ENCODE peak calls at places on chromosomes 3 and 15, in six cellular contexts. One of them, this sample, is unnamed.

GRCh38 chr3:100682854-100683760 is 26.2 kb upstream of the TFG start:
- DNase-seq in neuronal stem cell: no peak
- DNase-seq in IMR-90: no peak
- DNase-seq in mesendoderm: no peak
- DNase-seq in H9: no peak
- DNase-seq in mesenchymal stem cell: no peak
- DNase-seq in this sample: no peak

GRCh38 chr3:141303481-141304223 is 64.7 kb upstream of the ZBTB38 start:
- DNase-seq in neuronal stem cell: peak; percentile 71
- DNase-seq in mesendoderm: peak; percentile 79
- DNase-seq in mesenchymal stem cell: peak; percentile 83
- DNase-seq in IMR-90: peak; percentile 86
- DNase-seq in H9: no peak
- DNase-seq in this sample: peak; percentile 68

GRCh38 chr15:65213241-65213640 is 2.0 kb upstream of the CILP start:
- DNase-seq in neuronal stem cell: no peak
- DNase-seq in mesendoderm: no peak
- DNase-seq in IMR-90: no peak
- DNase-seq in H9: no peak
- DNase-seq in mesenchymal stem cell: no peak
- DNase-seq in this sample: no peak

GRCh38 chr3:141877911-141878310 is 1.5 kb downstream of the ATP1B3 start:
- DNase-seq in H9: no peak
- DNase-seq in IMR-90: peak; percentile 59
- DNase-seq in mesenchymal stem cell: peak; percentile 52
- DNase-seq in neuronal stem cell: no peak
- DNase-seq in mesendoderm: peak; percentile 44
- DNase-seq in this sample: no peak

GRCh38 chr3:154953538-154953937 is 126.6 kb upstream of the MME start:
- DNase-seq in IMR-90: no peak
- DNase-seq in neuronal stem cell: no peak
- DNase-seq in H9: no peak
- DNase-seq in mesenchymal stem cell: no peak
- DNase-seq in mesendoderm: no peak
- DNase-seq in this sample: no peak

GRCh38 chr3:123314409-123315270 is 112.9 kb downstream of the SEC22A start:
- DNase-seq in neuronal stem cell: no peak
- DNase-seq in H9: peak; percentile 99
- DNase-seq in IMR-90: no peak
- DNase-seq in mesendoderm: peak; percentile 90
- DNase-seq in mesenchymal stem cell: no peak
- DNase-seq in this sample: peak; percentile 93

GRCh38 chr3:50612973-50613851 is 1.6 kb upstream of the CISH start:
- DNase-seq in mesenchymal stem cell: no peak
- DNase-seq in mesendoderm: no peak
- DNase-seq in IMR-90: no peak
- DNase-seq in neuronal stem cell: no peak
- DNase-seq in H9: no peak
- DNase-seq in this sample: no peak

GRCh38 chr3:152376351-152377183 is 107.8 kb downstream of the MBNL1 start:
- DNase-seq in mesenchymal stem cell: no peak
- DNase-seq in mesendoderm: no peak
- DNase-seq in IMR-90: peak; percentile 84
- DNase-seq in neuronal stem cell: no peak
- DNase-seq in H9: no peak
- DNase-seq in this sample: no peak

GRCh38 chr15:70034596-70034995 is 63.1 kb downstream of the TLE3 start:
- DNase-seq in neuronal stem cell: no peak
- DNase-seq in mesenchymal stem cell: no peak
- DNase-seq in mesendoderm: no peak
- DNase-seq in H9: no peak
- DNase-seq in IMR-90: no peak
- DNase-seq in this sample: no peak

GRCh38 chr3:56683122-56683817 is at the start of gene TASOR:
- DNase-seq in H9: peak; percentile 77
- DNase-seq in mesendoderm: peak; percentile 81
- DNase-seq in IMR-90: peak; percentile 60
- DNase-seq in mesenchymal stem cell: peak; percentile 76
- DNase-seq in neuronal stem cell: peak; percentile 51
- DNase-seq in this sample: peak; percentile 33

GRCh38 chr3:41569632-41570338 is 370.5 kb downstream of the CTNNB1 start:
- DNase-seq in H9: no peak
- DNase-seq in neuronal stem cell: no peak
- DNase-seq in IMR-90: no peak
- DNase-seq in mesenchymal stem cell: no peak
- DNase-seq in mesendoderm: no peak
- DNase-seq in this sample: no peak

GRCh38 chr15:99148851-99149276 is 44.0 kb downstream of the SYNM start:
- DNase-seq in mesenchymal stem cell: no peak
- DNase-seq in IMR-90: no peak
- DNase-seq in mesendoderm: no peak
- DNase-seq in neuronal stem cell: no peak
- DNase-seq in H9: peak; percentile 23
- DNase-seq in this sample: no peak

GRCh38 chr3:80688814-80689213 is 921.0 kb upstream of the ROBO1 start:
- DNase-seq in mesendoderm: peak; percentile 13
- DNase-seq in IMR-90: no peak
- DNase-seq in neuronal stem cell: no peak
- DNase-seq in mesenchymal stem cell: peak; percentile 11
- DNase-seq in H9: no peak
- DNase-seq in this sample: no peak

GRCh38 chr3:56118968-56119367 is 349.3 kb downstream of the ERC2 start:
- DNase-seq in mesenchymal stem cell: no peak
- DNase-seq in neuronal stem cell: no peak
- DNase-seq in H9: no peak
- DNase-seq in mesendoderm: no peak
- DNase-seq in IMR-90: no peak
- DNase-seq in this sample: no peak

GRCh38 chr3:158100681-158101080 is 5.5 kb downstream of the SHOX2 start:
- DNase-seq in mesenchymal stem cell: no peak
- DNase-seq in IMR-90: no peak
- DNase-seq in neuronal stem cell: no peak
- DNase-seq in H9: no peak
- DNase-seq in mesendoderm: no peak
- DNase-seq in this sample: no peak

GRCh38 chr3:135964160-135964955 is 1.2 kb upstream of the PPP2R3A start:
- DNase-seq in H9: no peak
- DNase-seq in mesendoderm: no peak
- DNase-seq in neuronal stem cell: no peak
- DNase-seq in IMR-90: no peak
- DNase-seq in mesenchymal stem cell: no peak
- DNase-seq in this sample: no peak

GRCh38 chr3:185473290-185473815 is 25.5 kb downstream of the TMEM41A start:
- DNase-seq in mesenchymal stem cell: no peak
- DNase-seq in IMR-90: peak; percentile 2
- DNase-seq in neuronal stem cell: no peak
- DNase-seq in mesendoderm: no peak
- DNase-seq in H9: no peak
- DNase-seq in this sample: no peak

GRCh38 chr3:8658326-8659212 is 14.0 kb upstream of the SSUH2 start:
- DNase-seq in mesenchymal stem cell: no peak
- DNase-seq in H9: no peak
- DNase-seq in neuronal stem cell: no peak
- DNase-seq in IMR-90: peak; percentile 21
- DNase-seq in mesendoderm: no peak
- DNase-seq in this sample: no peak

GRCh38 chr3:52044869-52045616 is 11.3 kb downstream of the DUSP7 start:
- DNase-seq in mesendoderm: peak; percentile 68
- DNase-seq in mesenchymal stem cell: no peak
- DNase-seq in neuronal stem cell: no peak
- DNase-seq in IMR-90: no peak
- DNase-seq in H9: peak; percentile 65
- DNase-seq in this sample: peak; percentile 61

GRCh38 chr3:61417352-61417751 is 144.0 kb upstream of the PTPRG start:
- DNase-seq in IMR-90: no peak
- DNase-seq in H9: no peak
- DNase-seq in mesendoderm: no peak
- DNase-seq in neuronal stem cell: no peak
- DNase-seq in mesenchymal stem cell: no peak
- DNase-seq in this sample: no peak

GRCh38 chr3:14716593-14716992 is 41.7 kb downstream of the C3orf20 start:
- DNase-seq in IMR-90: no peak
- DNase-seq in mesenchymal stem cell: no peak
- DNase-seq in H9: no peak
- DNase-seq in mesendoderm: no peak
- DNase-seq in neuronal stem cell: no peak
- DNase-seq in this sample: no peak

GRCh38 chr3:9938966-9939365 is 5.3 kb downstream of the CRELD1 start:
- DNase-seq in neuronal stem cell: no peak
- DNase-seq in IMR-90: no peak
- DNase-seq in H9: no peak
- DNase-seq in mesenchymal stem cell: no peak
- DNase-seq in mesendoderm: no peak
- DNase-seq in this sample: no peak

GRCh38 chr15:75673426-75674247 is 25.9 kb downstream of the SNX33 start:
- DNase-seq in H9: no peak
- DNase-seq in IMR-90: peak; percentile 70
- DNase-seq in mesenchymal stem cell: peak; percentile 91
- DNase-seq in neuronal stem cell: no peak
- DNase-seq in mesendoderm: no peak
- DNase-seq in this sample: no peak

GRCh38 chr15:76973362-76973743 is 21.6 kb upstream of the PSTPIP1 start:
- DNase-seq in mesenchymal stem cell: peak; percentile 6
- DNase-seq in H9: peak; percentile 87
- DNase-seq in IMR-90: peak; percentile 20
- DNase-seq in neuronal stem cell: peak; percentile 63
- DNase-seq in mesendoderm: peak; percentile 93
- DNase-seq in this sample: peak; percentile 85

GRCh38 chr3:82054849-82055248 is 293.4 kb upstream of the GBE1 start:
- DNase-seq in IMR-90: no peak
- DNase-seq in mesenchymal stem cell: no peak
- DNase-seq in H9: no peak
- DNase-seq in neuronal stem cell: no peak
- DNase-seq in mesendoderm: no peak
- DNase-seq in this sample: no peak

GRCh38 chr15:101446527-101447167 is 42.9 kb downstream of the PCSK6 start:
- DNase-seq in neuronal stem cell: no peak
- DNase-seq in IMR-90: no peak
- DNase-seq in mesenchymal stem cell: peak; percentile 84
- DNase-seq in H9: no peak
- DNase-seq in mesendoderm: no peak
- DNase-seq in this sample: no peak

GRCh38 chr3:99410789-99411311 is 227.5 kb upstream of the COL8A1 start:
- DNase-seq in mesendoderm: no peak
- DNase-seq in neuronal stem cell: peak; percentile 9
- DNase-seq in mesenchymal stem cell: peak; percentile 86
- DNase-seq in IMR-90: peak; percentile 79
- DNase-seq in H9: no peak
- DNase-seq in this sample: no peak

GRCh38 chr15:89107984-89108383 is 19.7 kb downstream of the ABHD2 start:
- DNase-seq in IMR-90: no peak
- DNase-seq in H9: no peak
- DNase-seq in mesendoderm: no peak
- DNase-seq in neuronal stem cell: no peak
- DNase-seq in mesenchymal stem cell: no peak
- DNase-seq in this sample: no peak

GRCh38 chr3:47096955-47097354 is 67.0 kb downstream of the SETD2 start:
- DNase-seq in mesendoderm: peak; percentile 57
- DNase-seq in IMR-90: peak; percentile 77
- DNase-seq in mesenchymal stem cell: peak; percentile 34
- DNase-seq in H9: no peak
- DNase-seq in neuronal stem cell: no peak
- DNase-seq in this sample: no peak

GRCh38 chr15:79923068-79923514 is 26.3 kb upstream of the MTHFS start:
- DNase-seq in IMR-90: peak; percentile 39
- DNase-seq in neuronal stem cell: peak; percentile 39
- DNase-seq in H9: no peak
- DNase-seq in mesendoderm: peak; percentile 77
- DNase-seq in mesenchymal stem cell: peak; percentile 69
- DNase-seq in this sample: peak; percentile 1

GRCh38 chr3:150090877-150091276 is 120.2 kb upstream of the PFN2 start:
- DNase-seq in H9: no peak
- DNase-seq in neuronal stem cell: no peak
- DNase-seq in IMR-90: peak; percentile 37
- DNase-seq in mesendoderm: no peak
- DNase-seq in mesenchymal stem cell: peak; percentile 38
- DNase-seq in this sample: no peak

GRCh38 chr3:127139601-127140500 is 53.1 kb upstream of the PRR23E start:
- DNase-seq in IMR-90: no peak
- DNase-seq in mesendoderm: no peak
- DNase-seq in mesenchymal stem cell: no peak
- DNase-seq in neuronal stem cell: no peak
- DNase-seq in H9: no peak
- DNase-seq in this sample: no peak

GRCh38 chr3:127137113-127137512 is 55.8 kb upstream of the PRR23E start:
- DNase-seq in mesendoderm: no peak
- DNase-seq in IMR-90: no peak
- DNase-seq in H9: no peak
- DNase-seq in mesenchymal stem cell: no peak
- DNase-seq in neuronal stem cell: no peak
- DNase-seq in this sample: no peak

GRCh38 chr3:127136024-127136600 is 56.8 kb upstream of the PRR23E start:
- DNase-seq in mesendoderm: no peak
- DNase-seq in neuronal stem cell: no peak
- DNase-seq in H9: no peak
- DNase-seq in IMR-90: no peak
- DNase-seq in mesenchymal stem cell: no peak
- DNase-seq in this sample: no peak

GRCh38 chr3:127136706-127137105 is 56.2 kb upstream of the PRR23E start:
- DNase-seq in H9: no peak
- DNase-seq in neuronal stem cell: no peak
- DNase-seq in mesenchymal stem cell: no peak
- DNase-seq in IMR-90: no peak
- DNase-seq in mesendoderm: no peak
- DNase-seq in this sample: no peak

GRCh38 chr3:127137757-127138536 is 55.0 kb upstream of the PRR23E start:
- DNase-seq in neuronal stem cell: no peak
- DNase-seq in mesendoderm: no peak
- DNase-seq in IMR-90: no peak
- DNase-seq in H9: no peak
- DNase-seq in mesenchymal stem cell: no peak
- DNase-seq in this sample: no peak
- H3K23ac ChIP-seq in neuronal stem cell: no peak overlapping the region
- H3K23ac ChIP-seq in mesendoderm: no peak overlapping the region
- H3K23ac ChIP-seq in IMR-90: no peak overlapping the region
- H3K23ac ChIP-seq in H9: no peak overlapping the region
- H3K23ac ChIP-seq in mesenchymal stem cell: no peak overlapping the region
- H3K23ac ChIP-seq in this sample: no peak overlapping the region

GRCh38 chr3:72341380-72341770 is 506.9 kb downstream of the SHQ1 start:
- DNase-seq in IMR-90: no peak
- DNase-seq in neuronal stem cell: no peak
- DNase-seq in mesendoderm: no peak
- DNase-seq in H9: no peak
- DNase-seq in mesenchymal stem cell: no peak
- DNase-seq in this sample: no peak
- H3K23ac ChIP-seq in IMR-90: no peak overlapping the region
- H3K23ac ChIP-seq in neuronal stem cell: no peak overlapping the region
- H3K23ac ChIP-seq in mesendoderm: no peak overlapping the region
- H3K23ac ChIP-seq in H9: no peak overlapping the region
- H3K23ac ChIP-seq in mesenchymal stem cell: no peak overlapping the region
- H3K23ac ChIP-seq in this sample: no peak overlapping the region

GRCh38 chr3:7444886-7445285 is 584.0 kb downstream of the GRM7 start:
- DNase-seq in mesendoderm: peak; percentile 3
- DNase-seq in mesenchymal stem cell: no peak
- DNase-seq in IMR-90: no peak
- DNase-seq in H9: no peak
- DNase-seq in neuronal stem cell: no peak
- DNase-seq in this sample: no peak
- H3K23ac ChIP-seq in mesendoderm: no peak overlapping the region
- H3K23ac ChIP-seq in mesenchymal stem cell: no peak overlapping the region
- H3K23ac ChIP-seq in IMR-90: no peak overlapping the region
- H3K23ac ChIP-seq in H9: no peak overlapping the region
- H3K23ac ChIP-seq in neuronal stem cell: no peak overlapping the region
- H3K23ac ChIP-seq in this sample: no peak overlapping the region

GRCh38 chr3:45626096-45626887 is 31.7 kb downstream of the LIMD1 start:
- DNase-seq in H9: no peak
- DNase-seq in mesendoderm: no peak
- DNase-seq in IMR-90: peak; percentile 47
- DNase-seq in neuronal stem cell: no peak
- DNase-seq in mesenchymal stem cell: no peak
- DNase-seq in this sample: no peak
- H3K23ac ChIP-seq in H9: no peak overlapping the region
- H3K23ac ChIP-seq in mesendoderm: no peak overlapping the region
- H3K23ac ChIP-seq in IMR-90: peak overlapping the region; percentile 52
- H3K23ac ChIP-seq in neuronal stem cell: no peak overlapping the region
- H3K23ac ChIP-seq in mesenchymal stem cell: no peak overlapping the region
- H3K23ac ChIP-seq in this sample: no peak overlapping the region

This sample was measured in H1.